ENCODE peak calls at places on chromosome 1, in ten cellular contexts. Y, J, I, S, K, M, Z, Q, O and C are unnamed samples.

GRCh38 chr1:20164694-20165202 is 21.1 kb upstream of the UBXN10 start:
- DNase-seq in Q (no peak), K (no peak), I (no peak), O (no peak), J (no peak), M (no peak), Y (no peak), S (no peak), Z (no peak), C (no peak)

GRCh38 chr1:154276797-154277196 is 4.4 kb downstream of the HAX1 start:
- DNase-seq in S (peak; percentile 40), J (no peak), I (no peak), Z (peak; percentile 32), M (no peak), K (peak; percentile 65), O (no peak), Q (no peak), Y (no peak), C (no peak)

GRCh38 chr1:67564193-67564592 is 120.8 kb upstream of the GADD45A start:
- DNase-seq in Y (no peak), J (no peak), K (peak; percentile 44), I (no peak), Q (peak; percentile 83), Z (no peak), O (no peak), S (no peak), M (no peak), C (no peak)

GRCh38 chr1:53583021-53583902 is 124.1 kb downstream of the DMRTB1 start:
- DNase-seq in O (no peak), S (no peak), K (no peak), Q (peak; percentile 66), J (no peak), M (no peak), Z (no peak), Y (peak; percentile 71), I (no peak), C (no peak)

GRCh38 chr1:232965124-232965911 is 14.9 kb downstream of the NTPCR start:
- DNase-seq in J (no peak), S (no peak), Q (no peak), Y (no peak), K (no peak), O (no peak), I (no peak), Z (no peak), M (no peak), C (no peak)

GRCh38 chr1:12275370-12275769 is 45.5 kb downstream of the VPS13D start:
- DNase-seq in Z (peak; percentile 34), Q (peak; percentile 28), M (peak; percentile 38), O (peak; percentile 15), Y (no peak), J (no peak), S (peak; percentile 38), K (peak; percentile 38), I (peak; percentile 54), C (no peak)

GRCh38 chr1:244778356-244778755 is 57.1 kb upstream of the COX20 start:
- DNase-seq in Q (peak; percentile 88), Y (peak; percentile 45), Z (no peak), J (no peak), K (no peak), M (no peak), O (no peak), S (peak; percentile 52), I (no peak), C (no peak)

GRCh38 chr1:183620311-183620710 is 15.3 kb downstream of the ARPC5 start:
- DNase-seq in Q (no peak), S (no peak), M (no peak), Z (no peak), J (no peak), I (no peak), Y (no peak), K (no peak), O (no peak), C (no peak)

GRCh38 chr1:185695299-185695698 is 38.9 kb upstream of the HMCN1 start:
- DNase-seq in Z (no peak), M (no peak), K (peak; percentile 55), I (no peak), J (no peak), O (no peak), Y (no peak), S (peak; percentile 11), Q (peak; percentile 10), C (no peak)

GRCh38 chr1:209692745-209693504 is 11.7 kb upstream of the HSD11B1 start:
- DNase-seq in Q (peak; percentile 85), S (peak; percentile 78), J (peak; percentile 37), O (peak; percentile 50), Z (peak; percentile 62), I (peak; percentile 63), K (peak; percentile 75), Y (peak; percentile 50), M (peak; percentile 80), C (peak; percentile 45)

GRCh38 chr1:198671136-198671535 is 32.3 kb downstream of the PTPRC start:
- DNase-seq in M (no peak), I (no peak), Y (no peak), J (no peak), K (no peak), Q (no peak), S (no peak), Z (no peak), O (no peak), C (no peak)

GRCh38 chr1:914253-914890 is 9.4 kb upstream of the SAMD11 start:
- DNase-seq in K (no peak), J (no peak), I (no peak), Q (no peak), M (no peak), Z (no peak), O (no peak), S (no peak), Y (no peak), C (no peak)

GRCh38 chr1:247296599-247297180 is 35.0 kb downstream of the ZNF496 start:
- DNase-seq in I (no peak), Y (no peak), Z (no peak), S (no peak), K (no peak), O (no peak), Q (no peak), M (no peak), J (no peak), C (no peak)

GRCh38 chr1:33349081-33349759 is 28.3 kb upstream of the A3GALT2 start:
- DNase-seq in I (peak; percentile 80), Y (no peak), O (peak; percentile 33), Q (no peak), S (peak; percentile 70), K (peak; percentile 63), J (no peak), Z (peak; percentile 37), M (peak; percentile 54), C (peak; percentile 47)

DNA sequence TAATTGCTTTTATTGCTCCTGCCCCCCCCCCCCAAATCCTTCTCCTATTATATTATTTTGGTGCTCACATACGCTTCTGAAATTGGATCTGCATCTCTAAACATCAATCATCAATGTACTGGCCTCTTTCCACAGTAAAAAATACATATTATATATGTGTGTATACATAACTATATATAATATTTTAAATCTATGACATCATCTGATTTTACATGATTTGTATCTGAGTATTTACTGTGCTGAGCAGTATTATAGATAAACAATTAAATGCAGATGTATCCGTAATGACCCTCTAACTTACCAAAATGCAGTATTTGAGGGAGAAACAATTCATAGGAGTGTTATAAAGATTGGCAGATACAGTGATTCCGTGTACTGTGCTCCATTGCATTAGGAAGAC is 832 bp downstream of the PLPPR4 start:
- DNase-seq in Q (no peak), I (no peak), O (no peak), Z (no peak), S (no peak), M (no peak), J (no peak), Y (no peak), K (no peak), C (no peak)
- H3K4me3 ChIP-seq in Q (no peak overlapping the region), I (peak overlapping the region; percentile 52), O (no peak overlapping the region), Z (no peak overlapping the region), S (no peak overlapping the region), M (no peak overlapping the region), J (no peak overlapping the region), Y (peak overlapping the region; percentile 74), K (no peak overlapping the region), C (no peak overlapping the region)

DNA sequence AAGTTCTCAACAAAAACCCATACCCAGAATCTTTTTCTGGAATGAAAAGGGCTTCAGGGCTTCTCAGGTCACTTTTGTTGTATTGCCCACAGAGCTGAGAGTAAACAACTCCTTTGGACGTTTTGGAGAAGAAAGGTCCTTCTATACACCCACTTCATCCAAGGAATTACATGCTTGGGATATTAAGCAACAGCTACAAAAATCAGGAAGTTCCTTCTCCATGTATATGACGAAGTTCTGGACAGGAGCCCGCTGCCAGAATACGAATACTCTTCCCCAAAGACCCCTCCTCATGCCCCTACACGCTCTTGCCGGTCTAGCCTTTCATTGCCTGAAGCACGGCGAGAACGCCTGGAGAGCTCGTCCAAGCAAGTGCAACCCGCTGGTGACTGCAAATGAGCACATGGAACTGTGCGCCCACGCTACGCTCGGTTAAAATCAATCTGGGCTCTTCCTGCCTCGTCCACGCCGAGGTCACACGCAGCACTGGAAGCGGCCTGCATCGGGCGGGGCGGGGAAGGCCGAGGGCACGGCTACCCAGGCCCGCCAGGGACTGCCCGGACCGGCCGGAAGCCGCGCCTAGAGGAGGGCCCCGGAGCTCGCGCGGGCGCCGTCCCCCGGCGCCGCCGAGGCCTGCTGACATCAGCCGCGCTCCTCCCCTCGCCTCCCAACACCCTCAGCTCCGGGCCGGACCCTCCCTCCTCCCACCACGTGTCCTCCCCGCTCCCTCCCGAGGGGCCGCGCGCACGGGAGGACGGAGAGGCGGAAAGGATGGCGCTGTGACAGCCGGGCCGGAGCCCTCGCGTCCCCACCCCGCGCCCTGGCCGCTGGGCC is at the start of gene POGK:
- DNase-seq in M (peak; percentile 91), J (peak; percentile 88), O (peak; percentile 77), K (peak; percentile 91), S (peak; percentile 92), Z (peak; percentile 80), Y (no peak), Q (peak; percentile 85), I (peak; percentile 96), C (peak; percentile 69)
- H3K4me3 ChIP-seq in M (peak within 1 kb of the TSS; percentile 46), J (peak within 1 kb of the TSS; percentile 85), O (peak within 1 kb of the TSS; percentile 60), K (peak within 1 kb of the TSS; percentile 88), S (peak within 1 kb of the TSS; percentile 68), Z (peak within 1 kb of the TSS; percentile 68), Y (peak within 1 kb of the TSS; percentile 72), Q (peak within 1 kb of the TSS; percentile 59), I (peak within 1 kb of the TSS; percentile 83), C (peak within 1 kb of the TSS; percentile 66)

DNA sequence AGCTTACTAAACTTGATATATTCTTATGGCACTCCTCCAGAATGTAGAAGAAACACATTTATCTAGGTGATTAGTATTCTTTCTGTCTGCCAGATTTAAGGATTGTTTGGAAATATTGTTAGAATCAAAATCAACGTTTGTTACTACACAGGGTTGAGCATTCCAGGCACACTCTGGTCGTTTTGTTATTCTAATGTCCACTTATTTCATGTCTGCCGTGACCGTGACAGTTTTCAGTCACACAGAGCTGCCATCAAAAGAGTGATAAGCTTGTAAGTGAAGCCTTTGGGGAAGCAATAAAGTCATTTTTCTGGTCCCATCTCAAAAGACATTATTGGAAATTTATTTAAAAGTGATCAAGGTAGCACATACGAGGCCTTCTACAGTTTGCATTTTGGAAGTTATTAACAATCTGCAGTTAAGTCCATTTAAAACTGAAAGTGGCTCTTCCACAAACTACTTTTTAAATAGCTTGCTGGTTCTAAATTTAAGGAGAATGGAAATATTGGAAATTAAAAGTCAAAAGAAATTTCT is 38.0 kb downstream of the NFIA start:
- DNase-seq in O (no peak), K (no peak), M (no peak), J (no peak), Z (no peak), I (no peak), Y (no peak), S (no peak), Q (no peak), C (no peak)
- H3K4me3 ChIP-seq in O (no peak overlapping the region), K (no peak overlapping the region), M (no peak overlapping the region), J (no peak overlapping the region), Z (no peak overlapping the region), I (peak overlapping the region; percentile 27), Y (no peak overlapping the region), S (no peak overlapping the region), Q (no peak overlapping the region), C (no peak overlapping the region)

GRCh38 chr1:36159614-36160387 is 3.8 kb downstream of the MAP7D1 start:
- DNase-seq in Z (no peak), O (no peak), M (no peak), Q (no peak), K (no peak), J (no peak), S (no peak), Y (no peak), I (no peak), C (no peak)
- H3K4me3 ChIP-seq in Z (peak overlapping the region; percentile 59), O (peak overlapping the region; percentile 59), M (no peak overlapping the region), Q (no peak overlapping the region), K (peak overlapping the region; percentile 82), J (no peak overlapping the region), S (peak overlapping the region; percentile 70), Y (peak overlapping the region; percentile 56), I (peak overlapping the region; percentile 54), C (peak overlapping the region; percentile 78)